ENCODE peak calls at places on chromosomes 6 and 20, in four cellular contexts. K, S, I and G are unnamed samples.

GRCh38 chr6:137145421-137145820 is 28.0 kb downstream of the IL22RA2 start:
- DNase-seq in I (no peak), S (no peak), K (no peak), G (no peak)

GRCh38 chr6:130307752-130308361 is 58.0 kb upstream of the TMEM200A start:
- DNase-seq in I (no peak), K (no peak), S (no peak), G (no peak)

GRCh38 chr6:12010635-12011275 is 1.4 kb upstream of the HIVEP1 start:
- DNase-seq in K (peak; percentile 65), I (peak; percentile 86), S (peak; percentile 55), G (peak; percentile 72)

GRCh38 chr6:4130357-4130987 is 4.9 kb downstream of the ECI2 start:
- DNase-seq in K (no peak), I (no peak), S (no peak), G (no peak)

GRCh38 chr6:13098006-13098405 is 230.3 kb downstream of the TBC1D7 start:
- DNase-seq in S (no peak), I (no peak), K (no peak), G (no peak)

GRCh38 chr6:77456531-77457248 is 6.6 kb downstream of the HTR1B start:
- DNase-seq in S (no peak), K (no peak), I (no peak), G (no peak)

GRCh38 chr6:90294614-90294988 is 2.0 kb downstream of the BACH2 start:
- DNase-seq in I (no peak), K (peak; percentile 21), S (no peak), G (peak; percentile 26)

GRCh38 chr6:39217177-39217864 is 12.0 kb downstream of the KCNK5 start:
- DNase-seq in I (no peak), K (no peak), S (no peak), G (no peak)

GRCh38 chr6:168367285-168367720 is 47.7 kb upstream of the DACT2 start:
- DNase-seq in I (no peak), S (no peak), K (no peak), G (no peak)

GRCh38 chr20:49122920-49123319 is 65.2 kb downstream of the STAU1 start:
- DNase-seq in I (no peak), K (no peak), S (no peak), G (no peak)

GRCh38 chr6:29861521-29862255 is 34.1 kb downstream of the HLA-G start:
- DNase-seq in I (no peak), S (no peak), K (no peak), G (no peak)
- TF ChIP-seq TEAD4 in I (no peak), S (no peak), K (no peak), G (no peak)

GRCh38 chr20:33521461-33521860 is 31.6 kb downstream of the CBFA2T2 start:
- DNase-seq in S (no peak), I (no peak), K (no peak), G (no peak)
- TF ChIP-seq TEAD4 in S (no peak), I (no peak), K (no peak), G (no peak)

GRCh38 chr20:17868700-17869231 is 99.8 kb downstream of the SNX5 start:
- DNase-seq in K (no peak), I (no peak), S (no peak), G (no peak)

GRCh38 chr20:17868146-17868545 is 100.4 kb downstream of the SNX5 start:
- DNase-seq in S (no peak), I (no peak), K (no peak), G (no peak)

GRCh38 chr20:17866234-17867001 is 102.2 kb downstream of the SNX5 start:
- DNase-seq in K (no peak), I (no peak), S (no peak), G (no peak)

GRCh38 chr20:17867119-17867518 is 101.5 kb downstream of the SNX5 start:
- DNase-seq in S (no peak), I (no peak), K (no peak), G (no peak)

DNA sequence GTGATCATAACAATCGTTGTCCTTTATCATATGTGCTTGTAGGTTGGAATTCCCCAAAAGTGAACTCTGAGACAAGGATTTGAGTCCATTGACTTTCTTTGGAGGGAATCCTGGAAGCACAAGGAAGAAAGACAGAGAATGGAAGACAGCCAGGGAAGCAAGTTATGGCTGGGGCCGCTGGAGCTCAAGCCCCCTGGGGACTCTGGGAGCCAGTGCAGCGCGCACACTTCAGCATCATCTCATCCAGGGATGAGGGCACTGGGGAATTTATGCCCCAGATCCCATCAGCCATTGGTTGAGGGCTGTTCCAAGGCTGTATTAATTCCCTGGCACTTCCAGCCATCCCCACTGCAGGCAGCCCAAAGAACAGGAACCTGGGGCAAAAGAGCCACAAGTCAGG is 101.0 kb downstream of the SNX5 start:
- DNase-seq in K (no peak), I (no peak), S (no peak), G (no peak)
- TF ChIP-seq TEAD4 in K (no peak), I (no peak), S (no peak), G (no peak)

GRCh38 chr6:157760137-157760536 is 62.9 kb upstream of the SNX9 start:
- DNase-seq in S (no peak), K (no peak), I (no peak), G (no peak)

GRCh38 chr6:157760589-157761330 is 62.3 kb upstream of the SNX9 start:
- DNase-seq in S (no peak), I (no peak), K (no peak), G (no peak)

GRCh38 chr6:157762636-157763035 is 60.4 kb upstream of the SNX9 start:
- DNase-seq in S (peak; percentile 56), I (no peak), K (no peak), G (no peak)

GRCh38 chr6:157761926-157762325 is 61.1 kb upstream of the SNX9 start:
- DNase-seq in I (no peak), K (no peak), S (no peak), G (no peak)

GRCh38 chr6:157761331-157761921 is 61.6 kb upstream of the SNX9 start:
- DNase-seq in I (no peak), K (no peak), S (no peak), G (no peak)
- TF ChIP-seq TEAD4 in I (no peak), K (no peak), S (no peak), G (no peak)

GRCh38 chr20:14441201-14441600 is 103.8 kb upstream of the FLRT3 start:
- DNase-seq in K (no peak), S (no peak), I (no peak), G (no peak)
- TF ChIP-seq TEAD4 in K (no peak), S (no peak), I (no peak), G (no peak)

DNA sequence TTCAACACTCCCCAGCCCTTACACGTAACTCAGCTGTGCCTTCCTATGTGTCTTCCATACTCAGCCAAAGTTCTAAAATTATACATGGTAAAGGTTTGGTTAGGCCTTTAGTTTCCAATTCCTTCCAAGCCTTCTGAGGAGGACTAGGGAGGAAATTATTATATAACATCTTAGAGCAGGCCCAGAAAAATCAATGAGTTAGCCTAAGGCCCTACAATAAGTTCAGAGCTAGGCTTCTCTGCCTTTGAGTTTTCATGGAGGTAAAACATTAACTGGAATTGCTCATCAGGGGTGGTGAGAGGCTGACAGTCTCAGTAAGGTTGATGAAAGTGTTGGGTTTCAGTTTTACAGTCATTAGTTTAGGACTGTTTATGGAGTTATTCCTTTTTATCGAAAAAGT is 286.0 kb downstream of the ADGB start:
- DNase-seq in I (no peak), S (no peak), K (no peak), G (no peak)
- TF ChIP-seq TEAD4 in I (no peak), S (no peak), K (no peak), G (no peak)